ENCODE peak calls at places on chromosome 22, in six cellular contexts. K is mesenchymal stem cell, T is neuronal stem cell, L is H9, H is trophoblast cell, X is H1. Y is an unnamed sample.

GRCh38 chr22:40121463-40121862 is 56.3 kb upstream of the TNRC6B start:
- DNase-seq in T (no peak), K (no peak), L (no peak), H (peak; percentile 56), X (no peak), Y (no peak)

GRCh38 chr22:42938449-42938848 is 76.5 kb downstream of the PACSIN2 start:
- DNase-seq in X (no peak), T (no peak), H (no peak), K (no peak), L (no peak), Y (no peak)

GRCh38 chr22:32348031-32348611 is 9.5 kb upstream of the RFPL3 start:
- DNase-seq in H (no peak), T (no peak), X (no peak), K (no peak), L (no peak), Y (no peak)

GRCh38 chr22:35523167-35523928 is 17.3 kb upstream of the RASD2 start:
- DNase-seq in X (no peak), H (no peak), L (no peak), K (no peak), T (no peak), Y (no peak)

GRCh38 chr22:49815641-49816071 is 12.0 kb downstream of the BRD1 start:
- DNase-seq in T (no peak), K (no peak), H (no peak), L (no peak), X (no peak), Y (peak; percentile 19)

GRCh38 chr22:48491451-48491941 is 1336.2 kb downstream of the BRD1 start:
- DNase-seq in X (no peak), L (peak; percentile 49), H (no peak), K (no peak), T (no peak), Y (no peak)

GRCh38 chr22:34111210-34111824 is 191.0 kb upstream of the LARGE1 start:
- DNase-seq in X (peak; percentile 59), H (no peak), K (peak; percentile 7), T (peak; percentile 20), L (peak; percentile 64), Y (no peak)

GRCh38 chr22:42697542-42698013 is 23.1 kb downstream of the A4GALT start:
- DNase-seq in T (no peak), L (no peak), K (peak; percentile 88), H (peak; percentile 73), X (no peak), Y (peak; percentile 73)

GRCh38 chr22:49352361-49353169 is 475.1 kb downstream of the BRD1 start:
- DNase-seq in L (peak; percentile 18), T (no peak), H (no peak), X (no peak), K (no peak), Y (no peak)

GRCh38 chr22:17057959-17058814 is 26.6 kb upstream of the IL17RA start:
- DNase-seq in H (peak; percentile 68), K (peak; percentile 64), T (peak; percentile 72), L (peak; percentile 72), X (peak; percentile 84), Y (peak; percentile 73)

GRCh38 chr22:49093192-49093880 is 734.3 kb downstream of the BRD1 start:
- DNase-seq in X (no peak), T (no peak), K (no peak), L (no peak), H (no peak), Y (no peak)

GRCh38 chr22:40120783-40121182 is 56.9 kb upstream of the TNRC6B start:
- DNase-seq in K (no peak), L (no peak), T (no peak), X (no peak), H (no peak), Y (no peak)

DNA sequence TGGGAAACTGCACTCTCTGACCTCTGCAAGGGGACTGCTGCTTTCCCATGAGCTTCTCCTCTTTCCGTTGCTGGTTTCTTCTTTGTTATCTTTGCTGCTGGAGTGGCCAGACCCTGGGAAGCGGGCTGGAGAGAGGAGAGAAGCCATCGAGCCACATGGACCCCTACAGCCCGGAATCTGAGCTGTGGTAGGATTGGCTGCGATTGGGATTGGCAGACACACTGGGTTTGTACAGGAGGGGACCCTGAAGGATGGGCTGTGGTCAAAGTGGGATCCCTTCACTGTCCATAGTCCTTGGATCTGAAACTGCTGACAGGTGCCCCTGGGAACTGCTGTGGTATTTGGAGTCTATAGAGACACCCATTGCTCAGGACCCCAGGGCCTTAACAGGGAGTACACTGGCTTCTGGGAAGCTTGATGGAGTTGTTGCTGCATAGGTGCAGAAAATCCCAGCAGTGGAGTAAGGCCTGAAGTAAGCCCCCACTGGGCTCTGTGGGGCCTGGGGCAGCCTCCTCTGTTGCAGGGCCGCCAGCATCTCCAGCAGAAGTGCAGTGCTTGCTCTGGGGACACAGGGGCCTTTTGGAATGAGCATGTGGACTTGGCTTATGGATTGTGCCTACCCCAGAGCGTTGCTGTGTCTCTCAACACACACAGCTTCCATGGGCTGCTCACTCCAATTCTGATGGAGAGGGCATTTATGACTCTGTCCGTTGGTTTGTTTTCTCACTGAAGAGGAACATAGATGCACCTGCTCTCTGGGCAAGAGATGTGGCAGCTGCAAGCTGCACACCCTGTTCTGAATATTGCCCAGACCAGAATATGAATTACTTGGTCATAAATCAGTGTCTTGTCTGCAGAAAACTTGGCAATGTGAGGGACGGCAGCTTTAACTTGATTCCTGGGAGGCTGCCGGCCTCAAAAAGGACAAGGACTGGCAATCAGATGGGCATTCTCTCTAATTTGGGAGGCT is 32.0 kb downstream of the BCR start:
- DNase-seq in T (no peak), L (no peak), K (no peak), X (no peak), H (no peak), Y (no peak)
- H3K79me1 ChIP-seq in T (peaks cover 11% of the 10 kb centered on the region), L (peaks cover 15% of the 10 kb centered on the region), K (peaks cover 36% of the 10 kb centered on the region), X (peaks cover 33% of the 10 kb centered on the region), H (peaks cover 2% of the 10 kb centered on the region), Y (peaks cover 42% of the 10 kb centered on the region)

GRCh38 chr22:31079095-31079642 is 1.9 kb upstream of the SMTN start:
- DNase-seq in X (peak; percentile 74), H (no peak), T (no peak), K (no peak), L (peak; percentile 72), Y (no peak)

GRCh38 chr22:31080848-31081649 is at the start of gene SMTN:
- DNase-seq in X (peak; percentile 99), H (peak; percentile 90), K (peak; percentile 92), L (peak; percentile 94), T (peak; percentile 93), Y (peak; percentile 85)

GRCh38 chr22:31080164-31080847 is 812 bp upstream of the SMTN start:
- DNase-seq in T (no peak), L (no peak), K (no peak), H (no peak), X (peak; percentile 67), Y (no peak)

GRCh38 chr22:31075961-31076360 is 5.2 kb upstream of the SMTN start:
- DNase-seq in H (no peak), K (no peak), X (no peak), T (no peak), L (no peak), Y (peak; percentile 41)

GRCh38 chr22:31077681-31078080 is 3.4 kb upstream of the SMTN start:
- DNase-seq in K (no peak), X (no peak), H (no peak), L (no peak), T (no peak), Y (no peak)
- H3K27ac ChIP-seq in K (no peak overlapping the region), X (no peak overlapping the region), H (no peak overlapping the region), L (no peak overlapping the region), T (no peak overlapping the region), Y (no peak overlapping the region)

DNA sequence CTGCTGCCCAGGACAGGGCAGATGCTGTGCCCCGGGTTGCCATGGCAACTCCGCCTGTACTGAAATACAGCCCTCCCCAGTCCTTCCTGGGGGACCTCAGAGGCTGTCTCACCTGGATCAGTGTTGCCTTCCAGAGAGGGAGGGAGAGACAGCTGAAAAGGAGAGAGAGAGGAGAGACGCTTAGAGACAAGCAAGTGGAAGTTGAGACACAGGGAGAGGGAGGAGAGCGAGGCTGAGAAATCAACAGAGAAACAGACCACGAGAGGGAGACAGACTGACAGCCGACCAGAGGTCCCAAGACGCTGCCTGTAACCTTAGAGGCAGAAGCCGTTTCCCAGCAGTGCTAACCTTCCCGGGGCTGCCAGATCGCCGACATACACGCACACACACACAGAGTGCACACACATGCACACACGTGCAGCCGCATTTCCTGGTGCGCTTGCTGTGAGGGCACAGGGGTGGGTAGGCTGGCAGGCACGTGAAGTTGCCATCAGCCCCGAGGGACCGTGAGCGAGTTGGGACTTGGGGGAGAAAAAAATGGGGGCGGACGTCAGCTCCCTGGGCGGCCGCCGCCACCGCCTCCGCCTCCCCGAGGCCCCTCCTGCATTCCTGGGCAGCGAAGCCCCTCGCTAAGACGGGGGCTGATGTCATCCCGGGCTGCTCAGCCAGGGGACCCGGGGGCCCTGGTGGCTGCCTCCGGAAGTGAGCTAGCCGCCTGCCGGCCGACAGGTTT is 88.6 kb upstream of the CRYBB3 start:
- DNase-seq in K (peak; percentile 94), H (peak; percentile 69), X (peak; percentile 81), L (peak; percentile 89), T (peak; percentile 80), Y (peak; percentile 67)
- H2AFZ ChIP-seq in K (peak overlapping the region; percentile 91), H (peak overlapping the region; percentile 30), X (no peak overlapping the region), L (no peak overlapping the region), T (peak overlapping the region; percentile 84), Y (peak overlapping the region; percentile 91)

GRCh38 chr22:21590809-21591641 is 23.5 kb downstream of the UBE2L3 start:
- DNase-seq in H (no peak), T (no peak), X (no peak), L (no peak), K (no peak), Y (no peak)
- H3K79me1 ChIP-seq in H (no peaks in the 10 kb centered on the region), T (peaks cover 24% of the 10 kb centered on the region), X (peaks cover 23% of the 10 kb centered on the region), L (peaks cover 11% of the 10 kb centered on the region), K (no peaks in the 10 kb centered on the region), Y (peaks cover 14% of the 10 kb centered on the region)

GRCh38 chr22:25137577-25138525 is 61.8 kb upstream of the CRYBB3 start:
- DNase-seq in K (peak; percentile 6), T (no peak), X (no peak), L (no peak), H (no peak), Y (no peak)
- H3K27ac ChIP-seq in K (no peak overlapping the region), T (no peak overlapping the region), X (no peak overlapping the region), L (no peak overlapping the region), H (no peak overlapping the region), Y (no peak overlapping the region)

DNA sequence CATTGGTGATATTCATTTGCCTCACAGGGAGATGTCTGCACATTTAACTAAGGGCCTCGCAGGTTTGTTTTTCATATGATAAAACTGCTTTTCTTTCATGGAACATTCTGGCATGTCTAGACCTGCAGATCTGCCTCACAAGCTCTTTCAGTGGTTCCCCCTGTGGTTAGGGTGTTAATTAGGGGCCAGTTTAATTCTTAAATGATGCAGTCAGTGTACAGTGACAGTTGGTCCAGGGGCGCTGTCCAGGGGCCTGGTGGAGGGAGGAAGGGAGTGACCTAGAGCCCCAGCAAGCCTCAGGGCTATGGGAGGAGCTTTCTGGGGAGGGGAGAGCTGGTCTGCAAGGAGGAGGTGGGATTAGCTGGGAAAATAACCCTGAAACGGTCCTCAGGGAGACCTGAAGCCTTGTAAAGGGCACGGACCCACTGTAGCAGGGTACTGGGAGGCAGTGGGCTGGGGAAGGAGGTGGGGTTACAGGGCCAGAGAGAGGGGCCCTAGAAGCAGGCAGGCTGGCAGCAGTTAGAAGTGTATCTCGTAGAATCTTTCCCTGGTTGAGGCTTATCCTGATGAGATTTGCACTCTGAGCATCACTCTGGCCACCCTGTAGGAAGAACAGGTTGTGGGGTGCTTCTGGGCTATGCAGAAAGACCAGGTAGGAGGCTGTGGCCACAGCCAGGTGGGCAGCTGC is 29.4 kb downstream of the FBLN1 start:
- DNase-seq in T (no peak), H (no peak), X (no peak), L (no peak), K (no peak), Y (no peak)
- H2AFZ ChIP-seq in T (peak overlapping the region; percentile 7), H (no peak overlapping the region), X (no peak overlapping the region), L (no peak overlapping the region), K (no peak overlapping the region), Y (peak overlapping the region; percentile 48)

Y was measured in IMR-90.